ENCODE peak calls at places on chromosomes 3 and 15, in nine cellular contexts. One of them, this sample, is unnamed.

GRCh38 chr3:16788440-16789057 is 96.2 kb upstream of the PLCL2 start:
- DNase-seq in adrenal gland: peak
- DNase-seq in HCT116: no peak
- DNase-seq in heart left ventricle: no peak
- DNase-seq in pancreas: no peak
- DNase-seq in sigmoid colon: no peak
- DNase-seq in NB4: peak
- DNase-seq in AG10803: no peak
- DNase-seq in psoas muscle: no peak
- DNase-seq in this sample: no peak

GRCh38 chr3:78878011-78878410 is 889.8 kb downstream of the ROBO1 start:
- DNase-seq in AG10803: peak
- DNase-seq in heart left ventricle: no peak
- DNase-seq in NB4: no peak
- DNase-seq in psoas muscle: no peak
- DNase-seq in sigmoid colon: no peak
- DNase-seq in HCT116: no peak
- DNase-seq in adrenal gland: no peak
- DNase-seq in pancreas: no peak
- DNase-seq in this sample: no peak

GRCh38 chr3:153232737-153233330 is 70.8 kb downstream of the RAP2B start:
- DNase-seq in HCT116: no peak
- DNase-seq in NB4: no peak
- DNase-seq in psoas muscle: no peak
- DNase-seq in adrenal gland: no peak
- DNase-seq in pancreas: no peak
- DNase-seq in AG10803: peak
- DNase-seq in sigmoid colon: no peak
- DNase-seq in heart left ventricle: no peak
- DNase-seq in this sample: no peak

GRCh38 chr3:38544926-38545325 is 48.8 kb downstream of the EXOG start:
- DNase-seq in NB4: no peak
- DNase-seq in psoas muscle: no peak
- DNase-seq in AG10803: no peak
- DNase-seq in pancreas: no peak
- DNase-seq in sigmoid colon: no peak
- DNase-seq in HCT116: no peak
- DNase-seq in adrenal gland: no peak
- DNase-seq in heart left ventricle: no peak
- DNase-seq in this sample: no peak

GRCh38 chr3:119073258-119074001 is 38.8 kb upstream of the IGSF11 start:
- DNase-seq in adrenal gland: no peak
- DNase-seq in pancreas: no peak
- DNase-seq in sigmoid colon: peak
- DNase-seq in heart left ventricle: no peak
- DNase-seq in NB4: no peak
- DNase-seq in psoas muscle: peak
- DNase-seq in AG10803: no peak
- DNase-seq in HCT116: no peak
- DNase-seq in this sample: no peak

GRCh38 chr3:122800031-122800430 is 5.2 kb downstream of the SLC49A4 start:
- DNase-seq in HCT116: no peak
- DNase-seq in NB4: no peak
- DNase-seq in psoas muscle: no peak
- DNase-seq in AG10803: no peak
- DNase-seq in heart left ventricle: no peak
- DNase-seq in sigmoid colon: no peak
- DNase-seq in adrenal gland: no peak
- DNase-seq in pancreas: no peak
- DNase-seq in this sample: no peak

GRCh38 chr3:4848176-4848575 is 131.1 kb upstream of the BHLHE40 start:
- DNase-seq in adrenal gland: no peak
- DNase-seq in psoas muscle: no peak
- DNase-seq in HCT116: no peak
- DNase-seq in NB4: no peak
- DNase-seq in heart left ventricle: no peak
- DNase-seq in AG10803: no peak
- DNase-seq in sigmoid colon: no peak
- DNase-seq in pancreas: no peak
- DNase-seq in this sample: no peak

GRCh38 chr3:15345608-15346137 is 13.3 kb upstream of the SH3BP5 start:
- DNase-seq in HCT116: no peak
- DNase-seq in psoas muscle: no peak
- DNase-seq in pancreas: no peak
- DNase-seq in AG10803: no peak
- DNase-seq in heart left ventricle: no peak
- DNase-seq in adrenal gland: peak
- DNase-seq in sigmoid colon: peak
- DNase-seq in NB4: no peak
- DNase-seq in this sample: peak

GRCh38 chr3:14957933-14958332 is 10.6 kb downstream of the NR2C2 start:
- DNase-seq in heart left ventricle: no peak
- DNase-seq in HCT116: no peak
- DNase-seq in NB4: no peak
- DNase-seq in pancreas: no peak
- DNase-seq in AG10803: peak
- DNase-seq in adrenal gland: no peak
- DNase-seq in psoas muscle: no peak
- DNase-seq in sigmoid colon: no peak
- DNase-seq in this sample: peak

GRCh38 chr15:31892513-31892912 is 137.8 kb upstream of the CHRNA7 start:
- DNase-seq in sigmoid colon: no peak
- DNase-seq in AG10803: no peak
- DNase-seq in NB4: no peak
- DNase-seq in psoas muscle: no peak
- DNase-seq in pancreas: no peak
- DNase-seq in heart left ventricle: no peak
- DNase-seq in adrenal gland: no peak
- DNase-seq in HCT116: no peak
- DNase-seq in this sample: no peak

DNA sequence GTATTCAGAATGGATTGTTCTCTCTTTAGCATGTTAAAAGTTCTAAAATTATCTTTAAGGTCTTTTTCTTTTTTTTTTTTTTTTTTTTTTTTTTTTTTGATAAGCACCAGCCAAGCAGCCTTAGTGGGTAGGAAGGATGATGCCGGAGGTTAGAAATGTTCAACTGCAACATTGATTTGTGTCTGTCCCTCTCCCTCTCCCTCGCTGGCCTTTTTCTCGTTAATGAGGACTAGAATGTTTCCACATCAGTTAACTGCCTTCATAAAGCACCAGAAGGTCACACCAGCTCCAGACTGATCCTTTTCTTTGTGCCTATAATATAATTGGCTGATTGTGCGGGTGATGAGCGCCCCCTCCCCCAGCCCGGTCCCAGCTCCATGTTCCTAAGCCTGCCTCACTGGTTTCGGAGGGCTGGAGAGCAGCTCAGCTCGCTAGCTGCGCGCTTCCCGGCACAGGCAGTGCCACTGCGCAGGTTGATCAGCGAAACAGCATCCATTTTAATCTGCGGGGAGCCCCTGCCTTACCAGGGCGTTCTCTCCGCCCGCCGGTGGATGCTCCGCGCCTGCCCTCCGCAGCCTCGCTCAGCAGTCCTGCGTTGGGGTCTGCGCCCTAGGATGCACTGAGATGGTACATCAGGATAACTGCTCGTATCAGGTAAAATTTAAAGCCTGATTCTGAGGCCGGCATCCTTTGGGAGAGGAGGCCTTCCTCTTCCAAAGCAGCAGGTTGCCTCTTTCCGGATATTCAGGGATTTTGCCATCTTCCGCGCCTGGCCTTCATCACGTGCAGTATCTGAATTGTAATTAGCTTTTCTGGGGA is 148.9 kb upstream of the IL12A start:
- DNase-seq in heart left ventricle: peak
- DNase-seq in sigmoid colon: peak
- DNase-seq in NB4: no peak
- DNase-seq in AG10803: no peak
- DNase-seq in pancreas: no peak
- DNase-seq in adrenal gland: no peak
- DNase-seq in HCT116: no peak
- DNase-seq in psoas muscle: peak
- DNase-seq in this sample: no peak
- H3K4me3 ChIP-seq in heart left ventricle: peak
- H3K4me3 ChIP-seq in sigmoid colon: peak
- H3K4me3 ChIP-seq in NB4: no peak
- H3K4me3 ChIP-seq in AG10803: no peak
- H3K4me3 ChIP-seq in pancreas: no peak
- H3K4me3 ChIP-seq in adrenal gland: no peak
- H3K4me3 ChIP-seq in HCT116: no peak
- H3K4me3 ChIP-seq in psoas muscle: peak
- H3K4me3 ChIP-seq in this sample: peak

DNA sequence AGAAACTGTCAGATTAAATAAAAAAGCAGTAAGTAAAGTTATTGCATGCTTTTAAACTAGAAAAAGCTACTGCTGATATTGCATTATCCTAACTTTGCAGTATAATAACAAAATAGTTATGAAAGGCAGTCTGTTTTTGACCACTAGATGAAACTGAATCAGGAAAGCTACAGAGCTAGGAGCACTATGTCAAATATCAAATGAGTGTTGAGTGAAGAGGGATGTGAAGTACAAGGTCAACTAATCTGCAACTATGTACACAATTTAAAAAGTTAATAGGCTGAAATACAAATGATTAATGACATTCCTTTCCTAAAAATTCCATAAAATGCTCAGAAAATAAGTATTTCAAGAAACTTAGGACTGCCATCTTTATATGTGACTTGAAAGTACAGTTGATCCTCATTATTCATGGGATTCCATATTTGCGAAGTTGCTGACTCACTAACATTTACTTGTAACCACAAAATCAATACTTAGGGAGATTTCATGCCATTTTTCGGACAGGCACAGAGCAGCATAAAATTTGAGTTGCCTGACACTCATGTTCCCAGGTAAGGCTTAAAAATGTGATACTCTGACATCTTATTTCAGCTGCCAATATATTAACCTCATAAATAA is 34.5 kb downstream of the SLC4A7 start:
- DNase-seq in NB4: no peak
- DNase-seq in adrenal gland: no peak
- DNase-seq in HCT116: peak
- DNase-seq in heart left ventricle: no peak
- DNase-seq in psoas muscle: no peak
- DNase-seq in pancreas: no peak
- DNase-seq in sigmoid colon: no peak
- DNase-seq in AG10803: no peak
- DNase-seq in this sample: no peak
- TF ChIP-seq CTCF in NB4: no peak
- TF ChIP-seq CTCF in adrenal gland: no peak
- TF ChIP-seq CTCF in HCT116: no peak
- TF ChIP-seq CTCF in heart left ventricle: no peak
- TF ChIP-seq CTCF in psoas muscle: no peak
- TF ChIP-seq CTCF in pancreas: no peak
- TF ChIP-seq CTCF in sigmoid colon: no peak
- TF ChIP-seq CTCF in AG10803: no peak
- TF ChIP-seq CTCF in this sample: no peak

GRCh38 chr3:46927718-46928073 is 48.8 kb downstream of the CCDC12 start:
- DNase-seq in adrenal gland: no peak
- DNase-seq in sigmoid colon: no peak
- DNase-seq in NB4: no peak
- DNase-seq in AG10803: no peak
- DNase-seq in psoas muscle: peak
- DNase-seq in heart left ventricle: no peak
- DNase-seq in HCT116: no peak
- DNase-seq in pancreas: no peak
- DNase-seq in this sample: no peak

GRCh38 chr3:46929324-46929723 is 47.2 kb downstream of the CCDC12 start:
- DNase-seq in NB4: peak
- DNase-seq in HCT116: no peak
- DNase-seq in heart left ventricle: peak
- DNase-seq in AG10803: no peak
- DNase-seq in pancreas: peak
- DNase-seq in adrenal gland: peak
- DNase-seq in sigmoid colon: peak
- DNase-seq in psoas muscle: peak
- DNase-seq in this sample: no peak

GRCh38 chr3:46926447-46926846 is 48.9 kb downstream of the PTH1R start:
- DNase-seq in HCT116: no peak
- DNase-seq in psoas muscle: peak
- DNase-seq in pancreas: no peak
- DNase-seq in heart left ventricle: no peak
- DNase-seq in adrenal gland: no peak
- DNase-seq in AG10803: no peak
- DNase-seq in NB4: no peak
- DNase-seq in sigmoid colon: peak
- DNase-seq in this sample: no peak

GRCh38 chr3:46926871-46927717 is 49.5 kb downstream of the CCDC12 start:
- DNase-seq in AG10803: no peak
- DNase-seq in HCT116: no peak
- DNase-seq in heart left ventricle: no peak
- DNase-seq in adrenal gland: peak
- DNase-seq in pancreas: no peak
- DNase-seq in psoas muscle: peak
- DNase-seq in NB4: peak
- DNase-seq in sigmoid colon: peak
- DNase-seq in this sample: peak

GRCh38 chr3:46928297-46928696 is 48.2 kb downstream of the CCDC12 start:
- DNase-seq in sigmoid colon: no peak
- DNase-seq in adrenal gland: peak
- DNase-seq in NB4: peak
- DNase-seq in HCT116: no peak
- DNase-seq in pancreas: no peak
- DNase-seq in AG10803: no peak
- DNase-seq in psoas muscle: no peak
- DNase-seq in heart left ventricle: no peak
- DNase-seq in this sample: peak
- H3K4me3 ChIP-seq in sigmoid colon: no peak
- H3K4me3 ChIP-seq in adrenal gland: no peak
- H3K4me3 ChIP-seq in NB4: no peak
- H3K4me3 ChIP-seq in HCT116: no peak
- H3K4me3 ChIP-seq in pancreas: no peak
- H3K4me3 ChIP-seq in AG10803: no peak
- H3K4me3 ChIP-seq in psoas muscle: no peak
- H3K4me3 ChIP-seq in heart left ventricle: no peak
- H3K4me3 ChIP-seq in this sample: no peak

GRCh38 chr3:9866639-9867038 is 13.4 kb downstream of the CIDEC start:
- DNase-seq in AG10803: peak
- DNase-seq in HCT116: no peak
- DNase-seq in psoas muscle: no peak
- DNase-seq in adrenal gland: peak
- DNase-seq in heart left ventricle: peak
- DNase-seq in pancreas: no peak
- DNase-seq in NB4: no peak
- DNase-seq in sigmoid colon: peak
- DNase-seq in this sample: no peak

GRCh38 chr3:9859530-9860025 is 15.8 kb upstream of the RPUSD3 start:
- DNase-seq in psoas muscle: no peak
- DNase-seq in AG10803: no peak
- DNase-seq in adrenal gland: no peak
- DNase-seq in pancreas: no peak
- DNase-seq in heart left ventricle: no peak
- DNase-seq in NB4: no peak
- DNase-seq in HCT116: no peak
- DNase-seq in sigmoid colon: no peak
- DNase-seq in this sample: no peak

GRCh38 chr3:9861626-9862130 is 17.9 kb upstream of the RPUSD3 start:
- DNase-seq in HCT116: no peak
- DNase-seq in AG10803: no peak
- DNase-seq in adrenal gland: no peak
- DNase-seq in sigmoid colon: no peak
- DNase-seq in heart left ventricle: no peak
- DNase-seq in pancreas: no peak
- DNase-seq in NB4: no peak
- DNase-seq in psoas muscle: no peak
- DNase-seq in this sample: no peak

GRCh38 chr3:9861201-9861600 is 17.4 kb upstream of the RPUSD3 start:
- DNase-seq in NB4: no peak
- DNase-seq in adrenal gland: no peak
- DNase-seq in psoas muscle: no peak
- DNase-seq in HCT116: no peak
- DNase-seq in AG10803: no peak
- DNase-seq in heart left ventricle: no peak
- DNase-seq in pancreas: no peak
- DNase-seq in sigmoid colon: no peak
- DNase-seq in this sample: no peak

GRCh38 chr3:9862391-9863235 is 17.4 kb downstream of the CIDEC start:
- DNase-seq in heart left ventricle: peak
- DNase-seq in sigmoid colon: peak
- DNase-seq in adrenal gland: peak
- DNase-seq in NB4: peak
- DNase-seq in AG10803: peak
- DNase-seq in HCT116: no peak
- DNase-seq in pancreas: peak
- DNase-seq in psoas muscle: peak
- DNase-seq in this sample: no peak
- TF ChIP-seq CTCF in heart left ventricle: peak
- TF ChIP-seq CTCF in sigmoid colon: peak
- TF ChIP-seq CTCF in adrenal gland: no peak
- TF ChIP-seq CTCF in NB4: peak
- TF ChIP-seq CTCF in AG10803: peak
- TF ChIP-seq CTCF in HCT116: peak
- TF ChIP-seq CTCF in pancreas: peak
- TF ChIP-seq CTCF in psoas muscle: peak
- TF ChIP-seq CTCF in this sample: no peak

This sample was measured in GM12865.